ENCODE peak calls at places on chromosomes 11 and 22, in seven cellular contexts. Z is midbrain; A is activated CD8-positive, alpha-beta T cell treated with anti-CD3 and anti-CD28 coated beads for 36 hours; P is activated CD8-positive, alpha-beta memory T cell treated with anti-CD3 and anti-CD28 coated beads for 24 hours; H is heart left ventricle; N is psoas muscle; S is cardiac fibroblast. B is an unnamed sample.
A peak's percentile ranks its signal among the peaks of the same experiment; 100 is the strongest.

GRCh38 chr11:40133526-40133925 is 1325.9 kb downstream of the LRRC4C start:
- DNase-seq in S (no peak), P (no peak), A (no peak), Z (no peak), N (no peak), H (no peak), B (no peak)

GRCh38 chr11:65213322-65214211 is 31.8 kb downstream of the CAPN1 start:
- DNase-seq in H (no peak), N (no peak), S (no peak), P (peak; percentile 53), Z (no peak), A (peak; percentile 64), B (no peak)

GRCh38 chr22:38204784-38205183 is 3.0 kb downstream of the MAFF start:
- DNase-seq in N (no peak), Z (no peak), P (no peak), H (no peak), S (no peak), A (peak; percentile 64), B (no peak)

GRCh38 chr11:8757047-8757446 is 74.5 kb downstream of the RPL27A start:
- DNase-seq in P (no peak), S (no peak), N (no peak), A (no peak), H (no peak), Z (no peak), B (no peak)

GRCh38 chr11:43905788-43906187 is 25.2 kb downstream of the ALKBH3 start:
- DNase-seq in H (no peak), N (no peak), A (no peak), Z (peak; percentile 45), P (no peak), S (peak; percentile 96), B (no peak)

GRCh38 chr11:35752115-35752514 is 89.5 kb downstream of the TRIM44 start:
- DNase-seq in A (no peak), Z (no peak), N (no peak), H (no peak), S (peak; percentile 12), P (no peak), B (no peak)

GRCh38 chr22:19041403-19042074 is 80.7 kb downstream of the DGCR2 start:
- DNase-seq in N (peak; percentile 34), S (no peak), A (no peak), H (peak; percentile 53), Z (no peak), P (no peak), B (no peak)

GRCh38 chr22:34845391-34845790 is 220.6 kb upstream of the ISX start:
- DNase-seq in S (no peak), N (no peak), Z (no peak), A (no peak), P (no peak), H (no peak), B (no peak)

GRCh38 chr11:47916361-47916841 is 64.0 kb upstream of the PTPRJ start:
- DNase-seq in N (no peak), Z (no peak), H (peak; percentile 71), S (peak; percentile 91), P (no peak), A (no peak), B (no peak)

GRCh38 chr11:76203937-76204336 is 2.4 kb downstream of the WNT11 start:
- DNase-seq in P (no peak), S (no peak), H (no peak), A (no peak), Z (no peak), N (no peak), B (no peak)

GRCh38 chr11:76251576-76251975 is 45.3 kb upstream of the WNT11 start:
- DNase-seq in A (no peak), S (peak; percentile 49), Z (no peak), P (no peak), H (no peak), N (no peak), B (no peak)

GRCh38 chr11:26248661-26249060 is 83.3 kb upstream of the ANO3 start:
- DNase-seq in H (no peak), N (no peak), S (no peak), P (no peak), Z (no peak), A (no peak), B (no peak)

GRCh38 chr11:83219095-83219494 is 25.6 kb downstream of the ANKRD42 start:
- DNase-seq in S (peak; percentile 4), N (no peak), A (no peak), Z (no peak), H (no peak), P (no peak), B (no peak)

GRCh38 chr11:116033931-116034553 is 529.8 kb upstream of the CADM1 start:
- DNase-seq in N (no peak), Z (no peak), S (no peak), P (no peak), A (no peak), H (no peak), B (no peak)

GRCh38 chr11:27040302-27041115 is at the start of gene BBOX1:
- DNase-seq in A (no peak), P (no peak), Z (peak; percentile 71), H (no peak), S (peak; percentile 34), N (no peak), B (no peak)

GRCh38 chr11:75324189-75324588 is 27.3 kb downstream of the ARRB1 start:
- DNase-seq in P (no peak), Z (no peak), A (no peak), N (no peak), H (no peak), S (no peak), B (no peak)

GRCh38 chr11:75588067-75588481 is 26.0 kb downstream of the SERPINH1 start:
- DNase-seq in H (no peak), P (no peak), S (no peak), A (no peak), N (no peak), Z (no peak), B (no peak)

GRCh38 chr11:5689551-5689983 is at the start of gene TRIM22:
- DNase-seq in Z (peak; percentile 56), H (peak; percentile 41), N (no peak), P (peak; percentile 73), A (peak; percentile 75), S (peak; percentile 84), B (no peak)

GRCh38 chr22:20178075-20178921 is 27.4 kb upstream of the CCDC188 start:
- DNase-seq in H (no peak), S (no peak), Z (no peak), A (no peak), P (no peak), N (no peak), B (no peak)

GRCh38 chr11:94746721-94747120 is 21.4 kb upstream of the AMOTL1 start:
- DNase-seq in H (no peak), P (no peak), N (no peak), S (no peak), A (no peak), Z (no peak), B (no peak)

GRCh38 chr11:67242548-67242947 is 23.7 kb upstream of the GRK2 start:
- DNase-seq in S (no peak), Z (no peak), A (no peak), H (no peak), N (no peak), P (no peak), B (no peak)

GRCh38 chr22:41847300-41847699 is 14.4 kb downstream of the SREBF2 start:
- DNase-seq in P (no peak), S (no peak), Z (no peak), A (no peak), N (no peak), H (no peak), B (no peak)

GRCh38 chr11:19350093-19350665 is 109.4 kb upstream of the E2F8 start:
- DNase-seq in P (no peak), S (no peak), H (no peak), A (no peak), N (no peak), Z (no peak), B (no peak)

GRCh38 chr11:20854214-20854613 is 184.8 kb downstream of the NELL1 start:
- DNase-seq in H (no peak), Z (no peak), N (no peak), A (no peak), S (no peak), P (no peak), B (no peak)

GRCh38 chr11:134266841-134267251 is 9.3 kb upstream of the GLB1L3 start:
- DNase-seq in N (no peak), P (no peak), S (peak; percentile 73), Z (no peak), A (no peak), H (no peak), B (no peak)

GRCh38 chr11:86515297-86516094 is 140.8 kb downstream of the CCDC81 start:
- DNase-seq in S (peak; percentile 76), Z (no peak), H (no peak), P (no peak), N (no peak), A (no peak), B (no peak)

GRCh38 chr22:38497869-38498268 is 8.2 kb downstream of the DDX17 start:
- DNase-seq in H (no peak), N (no peak), P (no peak), A (no peak), S (no peak), Z (no peak), B (no peak)

B was measured in vagina.